ENCODE peak calls at places on chromosomes 16 and 17, in six cellular contexts. One of them, this sample, is unnamed.

GRCh38 chr17:59425085-59425901 is 93.8 kb downstream of the YPEL2 start:
- DNase-seq in Peyer's patch: no peak
- DNase-seq in tibial nerve: no peak
- DNase-seq in heart left ventricle: peak; percentile 62
- DNase-seq in lower leg skin: peak; percentile 89
- DNase-seq in uterus: peak; percentile 76
- DNase-seq in this sample: no peak

GRCh38 chr16:10031473-10031872 is 150.8 kb downstream of the GRIN2A start:
- DNase-seq in tibial nerve: no peak
- DNase-seq in uterus: no peak
- DNase-seq in lower leg skin: no peak
- DNase-seq in heart left ventricle: no peak
- DNase-seq in Peyer's patch: no peak
- DNase-seq in this sample: no peak

GRCh38 chr16:23330161-23330560 is 28.1 kb downstream of the SCNN1B start:
- DNase-seq in lower leg skin: no peak
- DNase-seq in tibial nerve: no peak
- DNase-seq in Peyer's patch: no peak
- DNase-seq in uterus: no peak
- DNase-seq in heart left ventricle: no peak
- DNase-seq in this sample: no peak

GRCh38 chr16:31010539-31010938 is at the start of gene STX1B:
- DNase-seq in heart left ventricle: no peak
- DNase-seq in Peyer's patch: peak; percentile 21
- DNase-seq in lower leg skin: peak; percentile 83
- DNase-seq in uterus: peak; percentile 43
- DNase-seq in tibial nerve: no peak
- DNase-seq in this sample: no peak

GRCh38 chr17:81566461-81567126 is 14.4 kb upstream of the FAAP100 start:
- DNase-seq in lower leg skin: no peak
- DNase-seq in Peyer's patch: no peak
- DNase-seq in uterus: peak; percentile 86
- DNase-seq in heart left ventricle: peak; percentile 65
- DNase-seq in tibial nerve: peak; percentile 52
- DNase-seq in this sample: peak; percentile 87

GRCh38 chr17:58052951-58053715 is 30.1 kb upstream of the DYNLL2 start:
- DNase-seq in tibial nerve: no peak
- DNase-seq in heart left ventricle: no peak
- DNase-seq in uterus: no peak
- DNase-seq in lower leg skin: peak; percentile 37
- DNase-seq in Peyer's patch: no peak
- DNase-seq in this sample: peak; percentile 61

GRCh38 chr17:80761421-80761871 is 216.8 kb downstream of the RPTOR start:
- DNase-seq in uterus: no peak
- DNase-seq in heart left ventricle: no peak
- DNase-seq in Peyer's patch: no peak
- DNase-seq in tibial nerve: no peak
- DNase-seq in lower leg skin: no peak
- DNase-seq in this sample: no peak

GRCh38 chr16:30526137-30526822 is at the start of gene ZNF768:
- DNase-seq in heart left ventricle: no peak
- DNase-seq in lower leg skin: peak; percentile 90
- DNase-seq in tibial nerve: no peak
- DNase-seq in uterus: peak; percentile 49
- DNase-seq in Peyer's patch: peak; percentile 40
- DNase-seq in this sample: peak; percentile 45

GRCh38 chr16:8194795-8195194 is 395.5 kb downstream of the TMEM114 start:
- DNase-seq in lower leg skin: no peak
- DNase-seq in heart left ventricle: no peak
- DNase-seq in tibial nerve: no peak
- DNase-seq in Peyer's patch: no peak
- DNase-seq in uterus: no peak
- DNase-seq in this sample: no peak

GRCh38 chr17:27573971-27574525 is 56.9 kb upstream of the LGALS9 start:
- DNase-seq in heart left ventricle: no peak
- DNase-seq in tibial nerve: no peak
- DNase-seq in uterus: no peak
- DNase-seq in Peyer's patch: no peak
- DNase-seq in lower leg skin: no peak
- DNase-seq in this sample: peak; percentile 56

GRCh38 chr17:36550491-36551417 is 6.0 kb downstream of the GGNBP2 start:
- DNase-seq in tibial nerve: no peak
- DNase-seq in Peyer's patch: no peak
- DNase-seq in heart left ventricle: no peak
- DNase-seq in lower leg skin: no peak
- DNase-seq in uterus: no peak
- DNase-seq in this sample: no peak

GRCh38 chr17:60170835-60171752 is 21.3 kb downstream of the CA4 start:
- DNase-seq in lower leg skin: peak; percentile 63
- DNase-seq in uterus: no peak
- DNase-seq in heart left ventricle: no peak
- DNase-seq in Peyer's patch: no peak
- DNase-seq in tibial nerve: no peak
- DNase-seq in this sample: no peak

GRCh38 chr16:85078952-85079351 is 33.3 kb downstream of the CIBAR2 start:
- DNase-seq in Peyer's patch: no peak
- DNase-seq in heart left ventricle: no peak
- DNase-seq in tibial nerve: no peak
- DNase-seq in uterus: no peak
- DNase-seq in lower leg skin: no peak
- DNase-seq in this sample: no peak

GRCh38 chr16:185691-186090 is 5.4 kb downstream of the HBQ1 start:
- DNase-seq in heart left ventricle: no peak
- DNase-seq in tibial nerve: no peak
- DNase-seq in uterus: no peak
- DNase-seq in lower leg skin: no peak
- DNase-seq in Peyer's patch: no peak
- DNase-seq in this sample: no peak

GRCh38 chr16:66970775-66971725 is 10.0 kb downstream of the CES3 start:
- DNase-seq in Peyer's patch: no peak
- DNase-seq in lower leg skin: no peak
- DNase-seq in tibial nerve: no peak
- DNase-seq in uterus: no peak
- DNase-seq in heart left ventricle: no peak
- DNase-seq in this sample: no peak

GRCh38 chr17:36926226-36926625 is 11.0 kb upstream of the LHX1 start:
- DNase-seq in Peyer's patch: no peak
- DNase-seq in uterus: no peak
- DNase-seq in lower leg skin: no peak
- DNase-seq in heart left ventricle: no peak
- DNase-seq in tibial nerve: no peak
- DNase-seq in this sample: no peak

GRCh38 chr16:81530814-81531213 is 86.2 kb downstream of the CMIP start:
- DNase-seq in lower leg skin: no peak
- DNase-seq in heart left ventricle: no peak
- DNase-seq in uterus: no peak
- DNase-seq in tibial nerve: no peak
- DNase-seq in Peyer's patch: no peak
- DNase-seq in this sample: no peak

GRCh38 chr16:49546059-49546458 is 172.5 kb downstream of the C16orf78 start:
- DNase-seq in heart left ventricle: no peak
- DNase-seq in uterus: no peak
- DNase-seq in tibial nerve: no peak
- DNase-seq in Peyer's patch: no peak
- DNase-seq in lower leg skin: no peak
- DNase-seq in this sample: no peak

GRCh38 chr16:71479420-71479819 is 9.7 kb downstream of the ZNF19 start:
- DNase-seq in Peyer's patch: no peak
- DNase-seq in lower leg skin: no peak
- DNase-seq in heart left ventricle: no peak
- DNase-seq in uterus: no peak
- DNase-seq in tibial nerve: no peak
- DNase-seq in this sample: peak; percentile 27

GRCh38 chr16:6549415-6549814 is 783.2 kb upstream of the RBFOX1 start:
- DNase-seq in heart left ventricle: no peak
- DNase-seq in tibial nerve: no peak
- DNase-seq in lower leg skin: no peak
- DNase-seq in uterus: no peak
- DNase-seq in Peyer's patch: no peak
- DNase-seq in this sample: no peak

GRCh38 chr17:38982858-38983746 is 15.9 kb upstream of the FBXO47 start:
- DNase-seq in lower leg skin: no peak
- DNase-seq in tibial nerve: no peak
- DNase-seq in uterus: peak; percentile 68
- DNase-seq in Peyer's patch: peak; percentile 40
- DNase-seq in heart left ventricle: peak; percentile 39
- DNase-seq in this sample: no peak

GRCh38 chr17:44780161-44780560 is 21.4 kb downstream of the ADAM11 start:
- DNase-seq in heart left ventricle: no peak
- DNase-seq in tibial nerve: no peak
- DNase-seq in lower leg skin: no peak
- DNase-seq in Peyer's patch: no peak
- DNase-seq in uterus: no peak
- DNase-seq in this sample: peak; percentile 12

GRCh38 chr17:44780845-44781480 is 22.2 kb downstream of the ADAM11 start:
- DNase-seq in tibial nerve: no peak
- DNase-seq in Peyer's patch: no peak
- DNase-seq in lower leg skin: no peak
- DNase-seq in uterus: no peak
- DNase-seq in heart left ventricle: no peak
- DNase-seq in this sample: peak; percentile 11

GRCh38 chr17:44778656-44779210 is 19.9 kb downstream of the ADAM11 start:
- DNase-seq in Peyer's patch: no peak
- DNase-seq in uterus: no peak
- DNase-seq in lower leg skin: no peak
- DNase-seq in heart left ventricle: no peak
- DNase-seq in tibial nerve: no peak
- DNase-seq in this sample: no peak

GRCh38 chr17:44777394-44778348 is 18.9 kb downstream of the ADAM11 start:
- DNase-seq in uterus: no peak
- DNase-seq in Peyer's patch: no peak
- DNase-seq in tibial nerve: no peak
- DNase-seq in lower leg skin: no peak
- DNase-seq in heart left ventricle: no peak
- DNase-seq in this sample: no peak

GRCh38 chr17:44779211-44780025 is 20.6 kb downstream of the ADAM11 start:
- DNase-seq in uterus: peak; percentile 85
- DNase-seq in heart left ventricle: peak; percentile 83
- DNase-seq in lower leg skin: peak; percentile 94
- DNase-seq in tibial nerve: peak; percentile 47
- DNase-seq in Peyer's patch: peak; percentile 66
- DNase-seq in this sample: peak; percentile 79
- H3K4me3 ChIP-seq in uterus: peak overlapping the region; percentile 22
- H3K4me3 ChIP-seq in heart left ventricle: peak overlapping the region; percentile 14
- H3K4me3 ChIP-seq in lower leg skin: no peak overlapping the region
- H3K4me3 ChIP-seq in tibial nerve: peak overlapping the region; percentile 40
- H3K4me3 ChIP-seq in Peyer's patch: peak overlapping the region; percentile 31
- H3K4me3 ChIP-seq in this sample: no peak overlapping the region

DNA sequence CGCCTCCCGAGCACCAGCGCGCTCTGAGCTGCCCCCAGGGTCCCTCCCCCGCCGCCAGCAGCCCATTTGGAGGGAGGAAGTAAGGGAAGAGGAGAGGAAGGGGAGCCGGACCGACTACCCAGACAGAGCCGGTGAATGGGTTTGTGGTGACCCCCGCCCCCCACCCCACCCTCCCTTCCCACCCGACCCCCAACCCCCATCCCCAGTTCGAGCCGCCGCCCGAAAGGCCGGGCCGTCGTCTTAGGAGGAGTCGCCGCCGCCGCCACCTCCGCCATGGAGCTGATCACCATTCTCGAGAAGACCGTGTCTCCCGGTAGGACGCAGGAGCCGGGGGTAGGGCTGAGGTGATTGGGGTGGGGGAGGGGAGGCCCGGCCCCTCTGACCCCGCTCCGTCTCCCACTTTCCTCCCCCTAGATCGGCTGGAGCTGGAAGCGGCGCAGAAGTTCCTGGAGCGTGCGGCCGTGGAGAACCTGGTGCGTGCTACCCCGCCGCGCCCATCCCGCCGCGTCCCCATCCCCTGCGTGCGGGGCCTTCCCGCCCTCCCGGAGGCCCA is 329 bp downstream of the KPNB1 start:
- DNase-seq in lower leg skin: no peak
- DNase-seq in tibial nerve: peak; percentile 16
- DNase-seq in uterus: no peak
- DNase-seq in Peyer's patch: peak; percentile 40
- DNase-seq in heart left ventricle: no peak
- DNase-seq in this sample: no peak
- TF ChIP-seq POLR2A in lower leg skin: no peak
- TF ChIP-seq POLR2A in tibial nerve: no peak
- TF ChIP-seq POLR2A in uterus: peak; percentile 13
- TF ChIP-seq POLR2A in Peyer's patch: peak; percentile 51
- TF ChIP-seq POLR2A in heart left ventricle: no peak
- TF ChIP-seq POLR2A in this sample: peak; percentile 69

GRCh38 chr16:27853651-27854050 is 209.9 kb downstream of the GSG1L start:
- DNase-seq in Peyer's patch: no peak
- DNase-seq in tibial nerve: no peak
- DNase-seq in heart left ventricle: no peak
- DNase-seq in uterus: no peak
- DNase-seq in lower leg skin: peak; percentile 62
- DNase-seq in this sample: no peak
- H3K4me3 ChIP-seq in Peyer's patch: no peak overlapping the region
- H3K4me3 ChIP-seq in tibial nerve: no peak overlapping the region
- H3K4me3 ChIP-seq in heart left ventricle: no peak overlapping the region
- H3K4me3 ChIP-seq in uterus: no peak overlapping the region
- H3K4me3 ChIP-seq in lower leg skin: no peak overlapping the region
- H3K4me3 ChIP-seq in this sample: no peak overlapping the region

DNA sequence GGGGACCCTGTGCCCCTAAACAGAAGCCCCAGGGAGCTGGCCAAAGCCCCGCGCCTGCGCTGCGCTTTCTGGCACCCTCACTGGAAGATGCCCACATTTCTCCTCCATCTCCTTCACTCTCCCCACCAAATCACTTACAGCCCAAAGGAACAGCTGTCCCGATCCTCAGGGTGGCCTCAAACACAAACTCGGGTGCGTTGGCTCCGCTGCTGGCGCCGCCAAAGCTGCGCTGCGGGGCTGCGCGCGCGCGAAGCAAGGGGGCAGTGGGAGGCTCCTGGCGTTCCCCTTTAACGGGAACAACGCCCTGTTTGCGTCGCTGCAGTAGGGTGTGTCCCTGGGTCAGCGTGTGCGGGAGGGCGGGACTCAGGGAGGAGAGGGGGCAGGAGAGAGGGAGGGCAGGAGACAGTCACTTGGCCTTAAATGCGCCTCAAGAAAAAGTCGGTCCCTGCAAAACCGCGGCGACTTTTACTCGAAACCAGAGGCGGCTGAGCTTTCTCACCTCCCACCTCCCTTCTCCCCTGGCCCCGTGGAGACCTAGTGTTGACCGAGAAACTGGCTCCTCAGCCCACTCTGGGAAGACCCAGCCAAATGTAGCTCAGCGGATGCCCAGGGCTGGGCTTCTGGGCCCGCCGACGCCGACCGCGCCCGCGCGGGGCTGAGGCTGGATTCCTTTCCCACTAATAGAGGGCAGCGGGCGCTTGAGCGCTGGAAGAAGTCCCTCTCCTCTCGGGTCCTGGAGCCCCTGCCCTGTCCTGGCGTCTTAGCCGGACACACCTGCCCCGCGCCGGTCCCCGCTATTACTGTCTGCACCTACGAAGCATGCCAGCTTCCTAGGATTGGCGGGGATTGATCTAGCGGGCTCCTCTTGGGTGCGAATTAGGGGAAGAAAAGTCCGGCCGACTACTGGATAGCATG is 2.6 kb downstream of the PMP22 start:
- DNase-seq in Peyer's patch: peak; percentile 35
- DNase-seq in uterus: peak; percentile 94
- DNase-seq in lower leg skin: peak; percentile 97
- DNase-seq in heart left ventricle: peak; percentile 90
- DNase-seq in tibial nerve: peak; percentile 87
- DNase-seq in this sample: peak; percentile 89
- TF ChIP-seq POLR2A in Peyer's patch: peak; percentile 92
- TF ChIP-seq POLR2A in uterus: peak; percentile 93
- TF ChIP-seq POLR2A in lower leg skin: no peak
- TF ChIP-seq POLR2A in heart left ventricle: peak; percentile 92
- TF ChIP-seq POLR2A in tibial nerve: peak; percentile 93
- TF ChIP-seq POLR2A in this sample: peak; percentile 64

This sample was measured in adrenal gland.